ENCODE peak calls at places on chromosome 4, in nine cellular contexts. I, C, N, X, G, H, J, O and T are unnamed samples.

GRCh38 chr4:13627185-13627605 is 330 bp downstream of the BOD1L1 start:
- DNase-seq in X (no peak), H (no peak), G (no peak), O (peak; percentile 69), I (no peak), C (no peak), J (peak; percentile 67), N (no peak), T (peak; percentile 43)

GRCh38 chr4:158159718-158160094 is 13.1 kb downstream of the GASK1B start:
- DNase-seq in X (no peak), H (no peak), G (no peak), I (no peak), J (no peak), C (no peak), N (no peak), O (no peak), T (no peak)

GRCh38 chr4:6674500-6675149 is 19.1 kb upstream of the S100P start:
- DNase-seq in C (peak; percentile 73), O (no peak), J (no peak), H (no peak), G (peak; percentile 70), I (peak; percentile 38), N (no peak), X (no peak), T (peak; percentile 82)

GRCh38 chr4:2462218-2462991 is 6.5 kb upstream of the RNF4 start:
- DNase-seq in C (no peak), I (peak; percentile 70), N (peak; percentile 93), G (peak; percentile 79), X (no peak), J (no peak), H (no peak), O (peak; percentile 79), T (peak; percentile 67)

GRCh38 chr4:142396279-142396678 is 449.8 kb downstream of the INPP4B start:
- DNase-seq in X (no peak), I (no peak), G (no peak), O (no peak), H (no peak), C (no peak), J (no peak), N (no peak), T (no peak)

GRCh38 chr4:142648378-142648777 is 197.7 kb downstream of the INPP4B start:
- DNase-seq in G (no peak), C (no peak), I (no peak), H (no peak), J (no peak), O (no peak), X (no peak), N (no peak), T (no peak)

GRCh38 chr4:98447648-98448047 is 186.5 kb downstream of the RAP1GDS1 start:
- DNase-seq in I (peak; percentile 40), G (peak; percentile 31), X (no peak), C (no peak), J (no peak), O (no peak), H (no peak), N (no peak), T (peak; percentile 27)

GRCh38 chr4:123709336-123709735 is 312.7 kb downstream of the SPRY1 start:
- DNase-seq in C (no peak), J (no peak), X (no peak), O (no peak), N (no peak), G (no peak), H (no peak), I (no peak), T (no peak)

GRCh38 chr4:152850377-152850776 is 70.6 kb downstream of the ARFIP1 start:
- DNase-seq in C (peak; percentile 64), X (no peak), G (peak; percentile 42), J (peak; percentile 58), O (no peak), N (peak; percentile 19), H (no peak), I (peak; percentile 61), T (peak; percentile 64)

GRCh38 chr4:89245459-89245858 is 62.1 kb downstream of the GPRIN3 start:
- DNase-seq in I (no peak), J (no peak), G (no peak), X (no peak), N (no peak), H (peak; percentile 17), O (no peak), C (no peak), T (no peak)

GRCh38 chr4:75514949-75515612 is 808 bp downstream of the THAP6 start:
- DNase-seq in J (no peak), O (no peak), H (no peak), C (no peak), X (no peak), I (no peak), G (no peak), N (peak; percentile 3), T (peak; percentile 43)

GRCh38 chr4:113049421-113050355 is at the start of gene ANK2:
- DNase-seq in N (peak; percentile 27), O (peak; percentile 68), G (no peak), I (no peak), H (no peak), C (no peak), X (no peak), J (no peak), T (no peak)

GRCh38 chr4:7048642-7049041 is 5.5 kb downstream of the TADA2B start:
- DNase-seq in N (no peak), X (no peak), O (no peak), H (no peak), G (no peak), I (no peak), C (no peak), J (no peak), T (no peak)

GRCh38 chr4:99943904-99944437 is 2.4 kb downstream of the DNAJB14 start:
- DNase-seq in J (no peak), H (no peak), G (no peak), N (no peak), I (no peak), O (no peak), X (no peak), C (no peak), T (no peak)

GRCh38 chr4:123409301-123409700 is 12.7 kb downstream of the SPRY1 start:
- DNase-seq in O (no peak), X (no peak), J (no peak), G (no peak), I (no peak), C (no peak), H (no peak), N (peak; percentile 26), T (no peak)

GRCh38 chr4:104490096-104490769 is 4.5 kb downstream of the CXXC4 start:
- DNase-seq in O (no peak), H (no peak), C (no peak), I (no peak), X (no peak), N (no peak), J (no peak), G (peak; percentile 15), T (no peak)

GRCh38 chr4:40199999-40200880 is 3.4 kb downstream of the RHOH start:
- DNase-seq in O (no peak), C (no peak), H (no peak), I (peak; percentile 45), N (no peak), G (peak; percentile 84), X (no peak), J (no peak), T (peak; percentile 91)

GRCh38 chr4:148152868-148153630 is 289.2 kb downstream of the NR3C2 start:
- DNase-seq in C (no peak), O (peak; percentile 6), G (no peak), N (no peak), I (no peak), H (no peak), X (no peak), J (no peak), T (no peak)

GRCh38 chr4:153909672-153910071 is 120.8 kb upstream of the SFRP2 start:
- DNase-seq in J (no peak), X (no peak), H (no peak), G (no peak), O (no peak), N (no peak), C (no peak), I (no peak), T (no peak)

GRCh38 chr4:5863461-5864113 is 29.3 kb downstream of the CRMP1 start:
- DNase-seq in N (peak; percentile 56), C (peak; percentile 50), X (no peak), H (no peak), O (no peak), G (peak; percentile 73), J (no peak), I (no peak), T (peak; percentile 76)

GRCh38 chr4:91108751-91109150 is 981.6 kb downstream of the CCSER1 start:
- DNase-seq in X (no peak), O (no peak), I (no peak), J (no peak), N (no peak), G (no peak), C (no peak), H (no peak), T (no peak)

GRCh38 chr4:140163029-140163810 is 9.2 kb upstream of the MAML3 start:
- DNase-seq in H (no peak), O (no peak), J (no peak), G (no peak), X (no peak), N (peak; percentile 70), I (no peak), C (no peak), T (no peak)

GRCh38 chr4:183729430-183730328 is 70.6 kb downstream of the TRAPPC11 start:
- DNase-seq in C (no peak), N (no peak), I (no peak), O (no peak), X (no peak), J (no peak), G (no peak), H (no peak), T (no peak)

GRCh38 chr4:173074501-173074946 is 94.1 kb upstream of the GALNT7 start:
- DNase-seq in O (no peak), J (no peak), X (no peak), I (no peak), H (no peak), C (peak; percentile 89), N (peak; percentile 11), G (no peak), T (no peak)

GRCh38 chr4:28149762-28150161 is 1289.1 kb downstream of the STIM2 start:
- DNase-seq in G (no peak), X (no peak), O (no peak), J (no peak), N (no peak), H (no peak), I (no peak), C (no peak), T (no peak)

GRCh38 chr4:29853843-29854242 is 866.3 kb upstream of the PCDH7 start:
- DNase-seq in I (no peak), C (no peak), H (no peak), G (no peak), J (no peak), N (no peak), O (no peak), X (no peak), T (no peak)

GRCh38 chr4:139299536-139299935 is 1.8 kb upstream of the NAA15 start:
- DNase-seq in J (no peak), C (peak; percentile 35), H (no peak), N (no peak), X (no peak), I (no peak), O (no peak), G (no peak), T (no peak)

GRCh38 chr4:154471924-154472323 is 19.7 kb downstream of the DCHS2 start:
- DNase-seq in X (no peak), H (no peak), N (no peak), C (no peak), G (no peak), J (no peak), O (no peak), I (no peak), T (no peak)

GRCh38 chr4:61202638-61203495 is 2.7 kb downstream of the ADGRL3 start:
- DNase-seq in X (no peak), C (no peak), N (no peak), O (peak; percentile 42), G (no peak), J (no peak), I (no peak), H (peak; percentile 69), T (no peak)

GRCh38 chr4:79212311-79212710 is 113.5 kb downstream of the NAA11 start:
- DNase-seq in G (no peak), H (no peak), N (no peak), C (no peak), O (no peak), X (no peak), J (no peak), I (no peak), T (no peak)

GRCh38 chr4:76147454-76148141 is 599 bp downstream of the NUP54 start:
- DNase-seq in I (no peak), G (peak; percentile 69), C (peak; percentile 73), N (peak; percentile 86), X (peak; percentile 19), J (peak; percentile 67), O (peak; percentile 71), H (no peak), T (peak; percentile 70)